ENCODE peak calls at places on chromosomes 3 and 15, in four cellular contexts. S, N, H and Y are unnamed samples.

GRCh38 chr15:74723754-74724334 is 1.5 kb downstream of the CYP1A1 start:
- DNase-seq in N (peak; percentile 89), H (peak; percentile 46), S (no peak), Y (peak; percentile 51)

GRCh38 chr3:133532951-133533350 is 40.5 kb upstream of the CDV3 start:
- DNase-seq in H (peak; percentile 81), N (peak; percentile 28), S (no peak), Y (no peak)

GRCh38 chr15:90885432-90886290 is 1.4 kb downstream of the FES start:
- DNase-seq in S (no peak), N (peak; percentile 69), H (peak; percentile 51), Y (peak; percentile 79)

GRCh38 chr3:122464659-122465058 is 48.8 kb upstream of the WDR5B start:
- DNase-seq in S (no peak), N (no peak), H (no peak), Y (no peak)

GRCh38 chr3:178352300-178353021 is 183.8 kb upstream of the KCNMB2 start:
- DNase-seq in N (peak; percentile 92), H (peak; percentile 86), S (peak; percentile 13), Y (no peak)

GRCh38 chr3:12336099-12336498 is 47.2 kb downstream of the PPARG start:
- DNase-seq in N (no peak), H (no peak), S (no peak), Y (no peak)

GRCh38 chr15:78950343-78950742 is 5.5 kb upstream of the CTSH start:
- DNase-seq in H (no peak), S (no peak), N (no peak), Y (no peak)

GRCh38 chr3:196688349-196688748 is 23.7 kb downstream of the CEP19 start:
- DNase-seq in H (peak; percentile 69), N (no peak), S (no peak), Y (no peak)

GRCh38 chr3:112341386-112341785 is 8.4 kb downstream of the CD200 start:
- DNase-seq in S (no peak), N (no peak), H (no peak), Y (no peak)

GRCh38 chr3:107543666-107544065 is 20.9 kb downstream of the BBX start:
- DNase-seq in H (no peak), N (peak; percentile 23), S (no peak), Y (no peak)

GRCh38 chr3:148866261-148866660 is 1.2 kb downstream of the CPA3 start:
- DNase-seq in H (peak; percentile 69), S (peak; percentile 15), N (peak; percentile 71), Y (no peak)

GRCh38 chr3:39460677-39461076 is 6.8 kb upstream of the MOBP start:
- DNase-seq in H (no peak), S (no peak), N (no peak), Y (no peak)

GRCh38 chr3:40887012-40887411 is 312.3 kb upstream of the CTNNB1 start:
- DNase-seq in N (no peak), H (no peak), S (no peak), Y (no peak)

GRCh38 chr3:138833908-138834358 is 795 bp downstream of the PIK3CB start:
- DNase-seq in N (peak; percentile 38), S (no peak), H (peak; percentile 24), Y (no peak)

GRCh38 chr3:52289747-52290595 is 2.3 kb downstream of the GLYCTK start:
- DNase-seq in H (no peak), N (no peak), S (no peak), Y (no peak)

GRCh38 chr3:51353131-51353530 is 32.0 kb upstream of the MANF start:
- DNase-seq in H (no peak), N (no peak), S (no peak), Y (no peak)

GRCh38 chr15:38069506-38069905 is 135.1 kb downstream of the TMCO5A start:
- DNase-seq in S (no peak), N (no peak), H (peak; percentile 86), Y (no peak)

GRCh38 chr3:60954049-60954448 is 297.2 kb downstream of the FHIT start:
- DNase-seq in S (no peak), H (no peak), N (no peak), Y (no peak)

GRCh38 chr3:128946411-128946810 is 47.5 kb downstream of the CFAP92 start:
- DNase-seq in S (no peak), H (peak; percentile 68), N (no peak), Y (no peak)

GRCh38 chr15:51992953-51993352 is 21.4 kb upstream of the LEO1 start:
- DNase-seq in N (no peak), H (peak; percentile 44), S (no peak), Y (no peak)

GRCh38 chr3:72520690-72521308 is 327.4 kb downstream of the SHQ1 start:
- DNase-seq in N (no peak), S (no peak), H (peak; percentile 89), Y (no peak)

GRCh38 chr3:125647318-125648014 is 52.2 kb upstream of the OSBPL11 start:
- DNase-seq in S (peak; percentile 23), H (no peak), N (peak; percentile 42), Y (peak; percentile 73)

GRCh38 chr3:76824658-76825310 is 215.1 kb upstream of the ROBO2 start:
- DNase-seq in S (no peak), N (no peak), H (no peak), Y (no peak)

GRCh38 chr3:37114251-37115145 is 59.9 kb downstream of the LRRFIP2 start:
- DNase-seq in N (no peak), S (no peak), H (peak; percentile 95), Y (no peak)

GRCh38 chr3:168443967-168444366 is 348.2 kb upstream of the GOLIM4 start:
- DNase-seq in S (no peak), N (no peak), H (no peak), Y (no peak)

GRCh38 chr3:194313642-194314430 is 37.3 kb downstream of the CPN2 start:
- DNase-seq in S (no peak), N (peak; percentile 72), H (no peak), Y (no peak)

GRCh38 chr3:51734572-51734907 is 27.7 kb downstream of the GRM2 start:
- DNase-seq in N (peak; percentile 38), H (no peak), S (no peak), Y (no peak)

GRCh38 chr3:194267744-194268658 is 83.1 kb downstream of the CPN2 start:
- DNase-seq in S (no peak), H (peak; percentile 61), N (no peak), Y (peak; percentile 20)

GRCh38 chr3:114418724-114419543 is 125.1 kb downstream of the TIGIT start:
- DNase-seq in S (no peak), N (peak; percentile 76), H (peak; percentile 95), Y (no peak)

GRCh38 chr15:76062282-76062681 is 2.5 kb downstream of the TMEM266 start:
- DNase-seq in S (no peak), H (peak; percentile 32), N (no peak), Y (no peak)

GRCh38 chr3:72149645-72150044 is 364.7 kb upstream of the PROK2 start:
- DNase-seq in H (no peak), N (no peak), S (no peak), Y (no peak)

GRCh38 chr3:128911911-128912310 is 32.5 kb downstream of the ACAD9 start:
- DNase-seq in S (no peak), N (no peak), H (no peak), Y (no peak)

GRCh38 chr3:170277833-170278586 is 55.8 kb downstream of the PRKCI start:
- DNase-seq in S (no peak), N (no peak), H (no peak), Y (no peak)

DNA sequence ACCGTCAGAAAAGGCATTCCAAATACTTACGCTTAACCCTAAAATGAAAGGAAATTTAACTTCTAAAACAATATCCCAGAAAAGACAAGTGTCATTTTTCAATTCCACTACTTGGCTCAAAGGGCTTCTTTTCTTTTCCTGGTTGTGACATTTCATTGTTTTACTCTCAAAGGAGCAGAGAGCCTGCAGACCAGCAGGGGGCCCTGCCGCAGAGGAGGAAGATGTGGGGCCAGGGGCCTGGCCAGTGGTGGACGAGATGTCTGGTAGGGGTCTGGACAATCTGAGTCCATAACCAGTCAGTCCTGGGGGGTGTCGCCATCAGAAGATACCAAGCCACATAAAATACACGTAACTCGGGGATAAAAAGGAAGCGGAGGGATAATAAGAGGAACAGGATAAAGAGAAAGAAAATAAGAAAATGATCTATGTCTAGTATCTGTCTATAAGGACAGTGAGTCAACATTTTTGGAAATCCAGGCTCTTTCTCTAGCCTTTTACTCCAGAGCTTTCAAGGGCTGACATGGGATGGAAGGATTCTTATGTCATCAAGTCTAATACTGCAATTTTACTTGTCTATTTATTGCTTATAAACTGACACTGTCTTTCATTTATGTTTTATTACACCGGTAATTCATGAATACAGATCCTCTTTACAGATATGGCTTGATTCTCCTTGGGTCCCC is 54.2 kb upstream of the ARHGEF3 start:
- DNase-seq in S (peak; percentile 25), N (peak; percentile 65), H (no peak), Y (peak; percentile 68)
- H4K5ac ChIP-seq in S (no peak overlapping the region), N (no peak overlapping the region), H (no peak overlapping the region), Y (no peak overlapping the region)

GRCh38 chr3:15281817-15282216 is 50.6 kb downstream of the SH3BP5 start:
- DNase-seq in S (no peak), N (no peak), H (no peak), Y (no peak)
- H3K4ac ChIP-seq in S (no peak overlapping the region), N (no peak overlapping the region), H (no peak overlapping the region), Y (no peak overlapping the region)

GRCh38 chr3:9149566-9149965 is 99.9 kb downstream of the SRGAP3 start:
- DNase-seq in H (no peak), N (no peak), S (no peak), Y (no peak)
- H4K5ac ChIP-seq in H (no peak overlapping the region), N (no peak overlapping the region), S (no peak overlapping the region), Y (no peak overlapping the region)

GRCh38 chr3:30682434-30683155 is 76.2 kb downstream of the TGFBR2 start:
- DNase-seq in S (no peak), H (no peak), N (no peak), Y (no peak)
- H3K4ac ChIP-seq in S (no peak overlapping the region), H (peak overlapping the region; percentile 49), N (no peak overlapping the region), Y (no peak overlapping the region)